ENCODE peak calls at places on chromosomes 13 and 19, in six cellular contexts. One of them, this sample, is unnamed.
A peak's percentile ranks its signal among the peaks of the same experiment; 100 is the strongest.

GRCh38 chr19:53057904-53058579 is 13.5 kb downstream of the ERVV-2 start:
- DNase-seq in ovary: no peak
- DNase-seq in heart left ventricle: peak; percentile 15
- DNase-seq in tibial nerve: no peak
- DNase-seq in upper lobe of left lung: no peak
- DNase-seq in transverse colon: no peak
- DNase-seq in this sample: no peak

GRCh38 chr19:6803036-6803404 is 30.5 kb downstream of the VAV1 start:
- DNase-seq in transverse colon: no peak
- DNase-seq in upper lobe of left lung: peak; percentile 23
- DNase-seq in heart left ventricle: no peak
- DNase-seq in ovary: no peak
- DNase-seq in tibial nerve: no peak
- DNase-seq in this sample: no peak

GRCh38 chr13:19845758-19846157 is 17.7 kb downstream of the ZMYM5 start:
- DNase-seq in upper lobe of left lung: no peak
- DNase-seq in ovary: peak; percentile 34
- DNase-seq in transverse colon: no peak
- DNase-seq in heart left ventricle: no peak
- DNase-seq in tibial nerve: no peak
- DNase-seq in this sample: peak; percentile 77

GRCh38 chr13:34322416-34323074 is 504.6 kb downstream of the RFC3 start:
- DNase-seq in ovary: no peak
- DNase-seq in tibial nerve: no peak
- DNase-seq in transverse colon: no peak
- DNase-seq in heart left ventricle: peak; percentile 10
- DNase-seq in upper lobe of left lung: no peak
- DNase-seq in this sample: no peak

GRCh38 chr13:86932935-86933334 is 738.2 kb upstream of the SLITRK5 start:
- DNase-seq in upper lobe of left lung: no peak
- DNase-seq in ovary: no peak
- DNase-seq in tibial nerve: no peak
- DNase-seq in heart left ventricle: no peak
- DNase-seq in transverse colon: no peak
- DNase-seq in this sample: no peak

GRCh38 chr19:3987619-3988371 is 2.5 kb upstream of the EEF2 start:
- DNase-seq in upper lobe of left lung: peak; percentile 93
- DNase-seq in heart left ventricle: peak; percentile 83
- DNase-seq in tibial nerve: peak; percentile 75
- DNase-seq in transverse colon: peak; percentile 93
- DNase-seq in ovary: peak; percentile 90
- DNase-seq in this sample: peak; percentile 83

GRCh38 chr19:54420383-54421168 is 5.3 kb downstream of the TTYH1 start:
- DNase-seq in upper lobe of left lung: no peak
- DNase-seq in transverse colon: no peak
- DNase-seq in tibial nerve: peak; percentile 37
- DNase-seq in ovary: no peak
- DNase-seq in heart left ventricle: peak; percentile 63
- DNase-seq in this sample: no peak

GRCh38 chr13:107842562-107843180 is 372.7 kb downstream of the LIG4 start:
- DNase-seq in heart left ventricle: no peak
- DNase-seq in upper lobe of left lung: no peak
- DNase-seq in transverse colon: no peak
- DNase-seq in ovary: no peak
- DNase-seq in tibial nerve: no peak
- DNase-seq in this sample: no peak

GRCh38 chr19:16349551-16350171 is 25.0 kb downstream of the KLF2 start:
- DNase-seq in upper lobe of left lung: no peak
- DNase-seq in ovary: no peak
- DNase-seq in tibial nerve: no peak
- DNase-seq in transverse colon: no peak
- DNase-seq in heart left ventricle: peak; percentile 50
- DNase-seq in this sample: no peak

GRCh38 chr13:28338202-28338601 is 156.7 kb downstream of the FLT1 start:
- DNase-seq in tibial nerve: no peak
- DNase-seq in upper lobe of left lung: no peak
- DNase-seq in ovary: no peak
- DNase-seq in transverse colon: no peak
- DNase-seq in heart left ventricle: no peak
- DNase-seq in this sample: no peak

GRCh38 chr19:50358483-50359431 is 6.7 kb downstream of the NAPSA start:
- DNase-seq in heart left ventricle: peak; percentile 70
- DNase-seq in ovary: peak; percentile 83
- DNase-seq in upper lobe of left lung: peak; percentile 61
- DNase-seq in tibial nerve: no peak
- DNase-seq in transverse colon: peak; percentile 64
- DNase-seq in this sample: peak; percentile 65

GRCh38 chr13:80337011-80337688 is 3.8 kb downstream of the SPRY2 start:
- DNase-seq in transverse colon: peak; percentile 21
- DNase-seq in tibial nerve: no peak
- DNase-seq in ovary: no peak
- DNase-seq in upper lobe of left lung: no peak
- DNase-seq in heart left ventricle: peak; percentile 13
- DNase-seq in this sample: no peak

GRCh38 chr13:28716511-28716910 is 2.3 kb downstream of the SLC46A3 start:
- DNase-seq in upper lobe of left lung: peak; percentile 75
- DNase-seq in ovary: peak; percentile 22
- DNase-seq in transverse colon: peak; percentile 77
- DNase-seq in heart left ventricle: peak; percentile 65
- DNase-seq in tibial nerve: no peak
- DNase-seq in this sample: no peak

GRCh38 chr19:16851031-16851712 is 22.0 kb downstream of the SIN3B start:
- DNase-seq in ovary: no peak
- DNase-seq in upper lobe of left lung: no peak
- DNase-seq in tibial nerve: no peak
- DNase-seq in heart left ventricle: no peak
- DNase-seq in transverse colon: no peak
- DNase-seq in this sample: no peak

GRCh38 chr19:3482507-3483225 is 575 bp downstream of the SMIM44 start:
- DNase-seq in transverse colon: peak; percentile 77
- DNase-seq in ovary: no peak
- DNase-seq in upper lobe of left lung: no peak
- DNase-seq in tibial nerve: no peak
- DNase-seq in heart left ventricle: no peak
- DNase-seq in this sample: no peak

GRCh38 chr13:55234311-55234710 is 1906.4 kb upstream of the PRR20A start:
- DNase-seq in ovary: no peak
- DNase-seq in heart left ventricle: no peak
- DNase-seq in transverse colon: no peak
- DNase-seq in upper lobe of left lung: no peak
- DNase-seq in tibial nerve: no peak
- DNase-seq in this sample: no peak

GRCh38 chr19:42942187-42942789 is 5.3 kb upstream of the PSG7 start:
- DNase-seq in tibial nerve: no peak
- DNase-seq in ovary: no peak
- DNase-seq in heart left ventricle: no peak
- DNase-seq in transverse colon: no peak
- DNase-seq in upper lobe of left lung: no peak
- DNase-seq in this sample: no peak

GRCh38 chr19:10726268-10726667 is 8.4 kb downstream of the DNM2 start:
- DNase-seq in ovary: no peak
- DNase-seq in upper lobe of left lung: peak; percentile 56
- DNase-seq in transverse colon: no peak
- DNase-seq in heart left ventricle: no peak
- DNase-seq in tibial nerve: no peak
- DNase-seq in this sample: no peak
- TF ChIP-seq POLR2A in ovary: no peak
- TF ChIP-seq POLR2A in upper lobe of left lung: no peak
- TF ChIP-seq POLR2A in transverse colon: no peak
- TF ChIP-seq POLR2A in heart left ventricle: no peak
- TF ChIP-seq POLR2A in tibial nerve: no peak
- TF ChIP-seq POLR2A in this sample: no peak

DNA sequence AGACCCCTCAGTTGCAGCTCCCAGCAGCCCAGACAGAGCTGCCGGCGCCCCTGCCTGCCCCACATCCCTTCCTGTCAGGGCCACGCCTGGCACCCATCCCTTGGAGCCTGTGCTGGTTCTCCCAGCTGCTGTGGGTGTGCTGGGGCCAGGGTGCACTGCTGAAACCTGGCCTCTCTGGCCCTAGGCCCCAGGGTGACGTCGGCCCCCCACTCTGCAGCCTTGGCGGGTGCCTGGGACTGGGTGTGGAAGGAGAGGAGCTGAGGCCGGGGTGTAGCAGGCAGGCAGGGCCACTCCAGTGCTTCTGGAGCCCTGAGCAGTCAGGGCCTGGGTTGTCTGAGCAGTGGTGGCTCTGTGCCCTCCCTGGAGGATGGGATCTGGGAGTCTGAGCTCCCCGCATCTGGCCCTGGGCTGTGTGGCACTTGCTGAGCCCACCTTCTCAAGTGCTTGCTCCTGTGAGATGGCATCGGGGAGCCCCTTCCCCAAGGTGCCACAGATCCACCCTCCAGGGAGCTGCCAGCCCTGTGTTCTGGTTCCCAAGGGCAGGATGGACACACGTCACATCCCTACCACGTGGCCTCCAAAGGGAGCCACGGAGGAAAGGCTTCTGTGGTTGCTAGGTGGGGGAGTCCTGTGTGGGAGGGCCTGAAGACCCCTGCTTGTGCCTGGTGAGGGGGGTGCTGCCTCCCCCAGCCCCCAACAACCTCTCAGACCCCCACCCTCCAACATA is 5.2 kb downstream of the PLEKHJ1 start:
- DNase-seq in tibial nerve: no peak
- DNase-seq in upper lobe of left lung: no peak
- DNase-seq in transverse colon: no peak
- DNase-seq in heart left ventricle: no peak
- DNase-seq in ovary: no peak
- DNase-seq in this sample: no peak
- TF ChIP-seq POLR2A in tibial nerve: no peak
- TF ChIP-seq POLR2A in upper lobe of left lung: no peak
- TF ChIP-seq POLR2A in transverse colon: peak; percentile 23
- TF ChIP-seq POLR2A in heart left ventricle: no peak
- TF ChIP-seq POLR2A in ovary: no peak
- TF ChIP-seq POLR2A in this sample: no peak

DNA sequence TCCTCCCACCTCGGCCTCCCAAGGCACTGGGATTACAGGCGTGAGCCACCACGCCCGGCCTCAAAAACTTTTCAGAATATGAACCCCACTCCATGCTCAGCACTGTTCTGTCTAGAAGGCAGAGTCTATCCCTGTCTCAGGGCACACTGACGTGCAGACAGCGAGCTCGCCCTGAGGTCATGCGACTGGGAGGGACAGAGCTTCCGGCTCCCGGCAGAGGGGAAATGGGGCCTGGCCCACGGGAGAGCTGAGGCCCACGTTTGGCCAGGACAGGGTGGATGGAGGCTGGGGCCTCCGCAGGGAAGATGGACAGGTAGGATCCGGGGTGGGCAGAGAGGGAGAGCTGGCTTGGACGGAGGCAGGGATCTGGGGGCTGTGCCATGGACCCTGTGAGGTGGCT is 2.8 kb upstream of the AZU1 start:
- DNase-seq in heart left ventricle: no peak
- DNase-seq in transverse colon: no peak
- DNase-seq in tibial nerve: no peak
- DNase-seq in upper lobe of left lung: peak; percentile 52
- DNase-seq in ovary: no peak
- DNase-seq in this sample: no peak
- TF ChIP-seq POLR2A in heart left ventricle: no peak
- TF ChIP-seq POLR2A in transverse colon: no peak
- TF ChIP-seq POLR2A in tibial nerve: no peak
- TF ChIP-seq POLR2A in upper lobe of left lung: no peak
- TF ChIP-seq POLR2A in ovary: no peak
- TF ChIP-seq POLR2A in this sample: no peak

DNA sequence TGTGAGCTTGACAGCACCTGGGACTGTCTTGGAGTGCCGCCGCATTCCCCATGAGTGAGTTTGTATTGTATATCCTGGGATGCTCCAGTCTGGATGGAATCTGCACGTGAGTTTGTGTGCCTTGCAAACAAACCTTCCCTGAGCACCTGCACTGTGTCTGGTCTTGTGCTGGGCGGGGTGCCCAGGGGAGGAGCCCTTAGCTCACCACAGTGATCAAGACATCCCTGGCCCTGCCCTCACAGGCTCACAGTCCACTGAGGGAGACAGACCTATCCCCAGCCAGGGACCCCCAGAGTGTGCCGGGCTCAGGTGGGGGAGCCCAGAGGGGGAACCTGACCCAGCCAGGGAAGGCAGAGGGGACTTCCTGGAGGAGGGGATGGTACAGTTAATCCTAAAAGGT is 1.7 kb upstream of the BCAM start:
- DNase-seq in tibial nerve: no peak
- DNase-seq in upper lobe of left lung: peak; percentile 66
- DNase-seq in transverse colon: peak; percentile 72
- DNase-seq in ovary: no peak
- DNase-seq in heart left ventricle: no peak
- DNase-seq in this sample: peak; percentile 33
- TF ChIP-seq POLR2A in tibial nerve: no peak
- TF ChIP-seq POLR2A in upper lobe of left lung: no peak
- TF ChIP-seq POLR2A in transverse colon: no peak
- TF ChIP-seq POLR2A in ovary: no peak
- TF ChIP-seq POLR2A in heart left ventricle: no peak
- TF ChIP-seq POLR2A in this sample: no peak

DNA sequence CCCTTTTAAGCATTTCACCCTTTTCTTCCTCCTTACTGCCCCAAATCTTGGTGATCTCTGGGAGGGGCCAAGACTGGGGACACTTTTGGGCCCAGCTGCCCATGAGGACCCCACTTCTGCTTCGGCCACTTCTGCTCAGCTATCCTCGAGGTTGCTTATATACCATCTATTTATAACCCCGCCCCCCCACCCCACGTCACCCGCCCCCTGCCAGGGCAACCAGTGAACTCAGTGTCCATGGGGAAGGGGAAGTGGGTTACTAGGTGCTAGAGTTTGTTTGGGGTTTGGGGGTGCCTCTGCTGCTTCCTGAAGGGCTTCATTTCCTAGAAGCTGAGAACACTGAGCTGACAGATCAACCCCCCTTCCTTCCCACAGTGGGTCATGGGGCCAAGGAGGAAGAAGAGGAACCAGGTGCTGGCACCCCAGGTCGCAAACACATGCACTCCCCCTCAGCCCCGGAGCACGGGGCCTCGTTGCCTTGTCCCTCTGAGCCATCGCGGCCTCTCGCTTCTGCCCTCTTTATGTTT is 6.1 kb upstream of the ADGRE5 start:
- DNase-seq in ovary: no peak
- DNase-seq in heart left ventricle: peak; percentile 42
- DNase-seq in upper lobe of left lung: peak; percentile 80
- DNase-seq in tibial nerve: no peak
- DNase-seq in transverse colon: peak; percentile 73
- DNase-seq in this sample: no peak
- TF ChIP-seq POLR2A in ovary: no peak
- TF ChIP-seq POLR2A in heart left ventricle: no peak
- TF ChIP-seq POLR2A in upper lobe of left lung: no peak
- TF ChIP-seq POLR2A in tibial nerve: no peak
- TF ChIP-seq POLR2A in transverse colon: peak; percentile 42
- TF ChIP-seq POLR2A in this sample: no peak

GRCh38 chr19:12945479-12946091 is at the start of gene RAD23A:
- DNase-seq in upper lobe of left lung: peak; percentile 98
- DNase-seq in heart left ventricle: peak; percentile 97
- DNase-seq in transverse colon: peak; percentile 99
- DNase-seq in tibial nerve: peak; percentile 96
- DNase-seq in ovary: peak; percentile 99
- DNase-seq in this sample: peak; percentile 99

GRCh38 chr19:12948597-12949362 is 3.1 kb downstream of the RAD23A start:
- DNase-seq in ovary: no peak
- DNase-seq in upper lobe of left lung: no peak
- DNase-seq in transverse colon: no peak
- DNase-seq in heart left ventricle: no peak
- DNase-seq in tibial nerve: no peak
- DNase-seq in this sample: peak; percentile 36

GRCh38 chr19:12947702-12948596 is 2.3 kb downstream of the RAD23A start:
- DNase-seq in transverse colon: no peak
- DNase-seq in tibial nerve: no peak
- DNase-seq in heart left ventricle: no peak
- DNase-seq in upper lobe of left lung: no peak
- DNase-seq in ovary: peak; percentile 51
- DNase-seq in this sample: peak; percentile 51

GRCh38 chr19:12944064-12944674 is 1.5 kb upstream of the RAD23A start:
- DNase-seq in heart left ventricle: no peak
- DNase-seq in transverse colon: no peak
- DNase-seq in upper lobe of left lung: no peak
- DNase-seq in tibial nerve: no peak
- DNase-seq in ovary: no peak
- DNase-seq in this sample: no peak

GRCh38 chr19:12946092-12946845 is 607 bp downstream of the RAD23A start:
- DNase-seq in upper lobe of left lung: peak; percentile 82
- DNase-seq in transverse colon: peak; percentile 74
- DNase-seq in ovary: peak; percentile 67
- DNase-seq in tibial nerve: no peak
- DNase-seq in heart left ventricle: peak; percentile 68
- DNase-seq in this sample: peak; percentile 86
- TF ChIP-seq POLR2A in upper lobe of left lung: no peak
- TF ChIP-seq POLR2A in transverse colon: no peak
- TF ChIP-seq POLR2A in ovary: no peak
- TF ChIP-seq POLR2A in tibial nerve: no peak
- TF ChIP-seq POLR2A in heart left ventricle: no peak
- TF ChIP-seq POLR2A in this sample: no peak